ENCODE peak calls at places on chromosomes 3 and 15, in eight cellular contexts. One of them, this sample, is unnamed.

GRCh38 chr15:89774492-89774891 is 1.6 kb upstream of the MESP2 start:
- DNase-seq in heart right ventricle: no peak
- DNase-seq in activated naive CD4-positive, alpha-beta T cell treated with anti-CD3 and anti-CD28 coated beads, Interleukin-2, amount 50 U/mL, for 16 hours: no peak
- DNase-seq in NCI-H1092: no peak
- DNase-seq in NCI-H2081: no peak
- DNase-seq in Calu3: no peak
- DNase-seq in GM19239: no peak
- DNase-seq in mesothelial cell of epicardium: no peak
- DNase-seq in this sample: no peak

GRCh38 chr3:185824051-185824466 is 783 bp downstream of the IGF2BP2 start:
- DNase-seq in GM19239: peak; percentile 25
- DNase-seq in NCI-H1092: no peak
- DNase-seq in Calu3: peak; percentile 50
- DNase-seq in mesothelial cell of epicardium: peak; percentile 30
- DNase-seq in heart right ventricle: peak; percentile 11
- DNase-seq in NCI-H2081: no peak
- DNase-seq in activated naive CD4-positive, alpha-beta T cell treated with anti-CD3 and anti-CD28 coated beads, Interleukin-2, amount 50 U/mL, for 16 hours: peak; percentile 18
- DNase-seq in this sample: no peak

GRCh38 chr3:26622634-26623408 is at the start of gene LRRC3B:
- DNase-seq in mesothelial cell of epicardium: no peak
- DNase-seq in heart right ventricle: no peak
- DNase-seq in Calu3: no peak
- DNase-seq in activated naive CD4-positive, alpha-beta T cell treated with anti-CD3 and anti-CD28 coated beads, Interleukin-2, amount 50 U/mL, for 16 hours: no peak
- DNase-seq in NCI-H1092: no peak
- DNase-seq in NCI-H2081: peak; percentile 5
- DNase-seq in GM19239: no peak
- DNase-seq in this sample: no peak

GRCh38 chr3:18445421-18446066 is 20.4 kb upstream of the SATB1 start:
- DNase-seq in mesothelial cell of epicardium: no peak
- DNase-seq in NCI-H1092: no peak
- DNase-seq in heart right ventricle: no peak
- DNase-seq in Calu3: no peak
- DNase-seq in NCI-H2081: peak; percentile 31
- DNase-seq in activated naive CD4-positive, alpha-beta T cell treated with anti-CD3 and anti-CD28 coated beads, Interleukin-2, amount 50 U/mL, for 16 hours: peak; percentile 73
- DNase-seq in GM19239: no peak
- DNase-seq in this sample: no peak

GRCh38 chr3:187210091-187210490 is 12.8 kb downstream of the RTP1 start:
- DNase-seq in GM19239: no peak
- DNase-seq in mesothelial cell of epicardium: no peak
- DNase-seq in Calu3: no peak
- DNase-seq in heart right ventricle: no peak
- DNase-seq in NCI-H1092: no peak
- DNase-seq in NCI-H2081: no peak
- DNase-seq in activated naive CD4-positive, alpha-beta T cell treated with anti-CD3 and anti-CD28 coated beads, Interleukin-2, amount 50 U/mL, for 16 hours: no peak
- DNase-seq in this sample: no peak

GRCh38 chr3:29169456-29169855 is 111.4 kb upstream of the RBMS3 start:
- DNase-seq in NCI-H2081: no peak
- DNase-seq in mesothelial cell of epicardium: no peak
- DNase-seq in activated naive CD4-positive, alpha-beta T cell treated with anti-CD3 and anti-CD28 coated beads, Interleukin-2, amount 50 U/mL, for 16 hours: no peak
- DNase-seq in GM19239: no peak
- DNase-seq in heart right ventricle: no peak
- DNase-seq in Calu3: no peak
- DNase-seq in NCI-H1092: no peak
- DNase-seq in this sample: no peak

GRCh38 chr3:185786956-185787877 is 37.6 kb downstream of the IGF2BP2 start:
- DNase-seq in NCI-H1092: no peak
- DNase-seq in mesothelial cell of epicardium: no peak
- DNase-seq in activated naive CD4-positive, alpha-beta T cell treated with anti-CD3 and anti-CD28 coated beads, Interleukin-2, amount 50 U/mL, for 16 hours: no peak
- DNase-seq in heart right ventricle: no peak
- DNase-seq in NCI-H2081: no peak
- DNase-seq in Calu3: no peak
- DNase-seq in GM19239: no peak
- DNase-seq in this sample: no peak

GRCh38 chr15:52730163-52730562 is 51.0 kb upstream of the ATOSA start:
- DNase-seq in activated naive CD4-positive, alpha-beta T cell treated with anti-CD3 and anti-CD28 coated beads, Interleukin-2, amount 50 U/mL, for 16 hours: peak; percentile 20
- DNase-seq in NCI-H1092: no peak
- DNase-seq in mesothelial cell of epicardium: no peak
- DNase-seq in GM19239: peak; percentile 31
- DNase-seq in heart right ventricle: no peak
- DNase-seq in Calu3: peak; percentile 23
- DNase-seq in NCI-H2081: peak; percentile 27
- DNase-seq in this sample: no peak

GRCh38 chr3:168364992-168365391 is 269.3 kb upstream of the GOLIM4 start:
- DNase-seq in activated naive CD4-positive, alpha-beta T cell treated with anti-CD3 and anti-CD28 coated beads, Interleukin-2, amount 50 U/mL, for 16 hours: no peak
- DNase-seq in Calu3: no peak
- DNase-seq in NCI-H1092: no peak
- DNase-seq in mesothelial cell of epicardium: no peak
- DNase-seq in GM19239: no peak
- DNase-seq in heart right ventricle: no peak
- DNase-seq in NCI-H2081: no peak
- DNase-seq in this sample: peak; percentile 81

GRCh38 chr3:193638833-193639232 is 45.8 kb downstream of the OPA1 start:
- DNase-seq in NCI-H1092: no peak
- DNase-seq in GM19239: no peak
- DNase-seq in Calu3: no peak
- DNase-seq in NCI-H2081: no peak
- DNase-seq in mesothelial cell of epicardium: no peak
- DNase-seq in activated naive CD4-positive, alpha-beta T cell treated with anti-CD3 and anti-CD28 coated beads, Interleukin-2, amount 50 U/mL, for 16 hours: no peak
- DNase-seq in heart right ventricle: no peak
- DNase-seq in this sample: no peak

GRCh38 chr3:123780656-123781055 is 103.5 kb downstream of the MYLK start:
- DNase-seq in heart right ventricle: no peak
- DNase-seq in activated naive CD4-positive, alpha-beta T cell treated with anti-CD3 and anti-CD28 coated beads, Interleukin-2, amount 50 U/mL, for 16 hours: no peak
- DNase-seq in Calu3: no peak
- DNase-seq in NCI-H2081: no peak
- DNase-seq in mesothelial cell of epicardium: no peak
- DNase-seq in GM19239: no peak
- DNase-seq in NCI-H1092: no peak
- DNase-seq in this sample: no peak

GRCh38 chr3:124859025-124859424 is 28.1 kb downstream of the ITGB5 start:
- DNase-seq in mesothelial cell of epicardium: no peak
- DNase-seq in GM19239: no peak
- DNase-seq in NCI-H2081: no peak
- DNase-seq in heart right ventricle: no peak
- DNase-seq in NCI-H1092: no peak
- DNase-seq in activated naive CD4-positive, alpha-beta T cell treated with anti-CD3 and anti-CD28 coated beads, Interleukin-2, amount 50 U/mL, for 16 hours: no peak
- DNase-seq in Calu3: peak; percentile 71
- DNase-seq in this sample: no peak

GRCh38 chr3:23312866-23313265 is 109.7 kb downstream of the UBE2E2 start:
- DNase-seq in Calu3: no peak
- DNase-seq in NCI-H1092: no peak
- DNase-seq in activated naive CD4-positive, alpha-beta T cell treated with anti-CD3 and anti-CD28 coated beads, Interleukin-2, amount 50 U/mL, for 16 hours: no peak
- DNase-seq in GM19239: no peak
- DNase-seq in NCI-H2081: no peak
- DNase-seq in mesothelial cell of epicardium: no peak
- DNase-seq in heart right ventricle: no peak
- DNase-seq in this sample: no peak

GRCh38 chr15:42138968-42139386 is 17.5 kb downstream of the PLA2G4F start:
- DNase-seq in heart right ventricle: no peak
- DNase-seq in NCI-H2081: no peak
- DNase-seq in NCI-H1092: no peak
- DNase-seq in mesothelial cell of epicardium: no peak
- DNase-seq in Calu3: no peak
- DNase-seq in activated naive CD4-positive, alpha-beta T cell treated with anti-CD3 and anti-CD28 coated beads, Interleukin-2, amount 50 U/mL, for 16 hours: no peak
- DNase-seq in GM19239: no peak
- DNase-seq in this sample: no peak

GRCh38 chr15:26697913-26698312 is 75.0 kb downstream of the GABRB3 start:
- DNase-seq in heart right ventricle: no peak
- DNase-seq in activated naive CD4-positive, alpha-beta T cell treated with anti-CD3 and anti-CD28 coated beads, Interleukin-2, amount 50 U/mL, for 16 hours: no peak
- DNase-seq in mesothelial cell of epicardium: no peak
- DNase-seq in NCI-H1092: no peak
- DNase-seq in GM19239: no peak
- DNase-seq in Calu3: no peak
- DNase-seq in NCI-H2081: peak; percentile 44
- DNase-seq in this sample: peak; percentile 71

GRCh38 chr3:153305189-153305588 is 143.2 kb downstream of the RAP2B start:
- DNase-seq in activated naive CD4-positive, alpha-beta T cell treated with anti-CD3 and anti-CD28 coated beads, Interleukin-2, amount 50 U/mL, for 16 hours: no peak
- DNase-seq in NCI-H2081: peak; percentile 48
- DNase-seq in mesothelial cell of epicardium: no peak
- DNase-seq in GM19239: no peak
- DNase-seq in Calu3: no peak
- DNase-seq in NCI-H1092: no peak
- DNase-seq in heart right ventricle: no peak
- DNase-seq in this sample: no peak

GRCh38 chr3:197736010-197736490 is 654 bp downstream of the RUBCN start:
- DNase-seq in GM19239: no peak
- DNase-seq in NCI-H1092: no peak
- DNase-seq in NCI-H2081: peak; percentile 28
- DNase-seq in activated naive CD4-positive, alpha-beta T cell treated with anti-CD3 and anti-CD28 coated beads, Interleukin-2, amount 50 U/mL, for 16 hours: peak; percentile 53
- DNase-seq in heart right ventricle: no peak
- DNase-seq in Calu3: peak; percentile 20
- DNase-seq in mesothelial cell of epicardium: no peak
- DNase-seq in this sample: no peak

GRCh38 chr3:106740116-106740515 is 637.1 kb upstream of the CCDC54 start:
- DNase-seq in heart right ventricle: no peak
- DNase-seq in NCI-H2081: no peak
- DNase-seq in mesothelial cell of epicardium: no peak
- DNase-seq in activated naive CD4-positive, alpha-beta T cell treated with anti-CD3 and anti-CD28 coated beads, Interleukin-2, amount 50 U/mL, for 16 hours: no peak
- DNase-seq in NCI-H1092: no peak
- DNase-seq in GM19239: no peak
- DNase-seq in Calu3: no peak
- DNase-seq in this sample: no peak

GRCh38 chr3:52685285-52685704 is 418 bp downstream of the PBRM1 start:
- DNase-seq in GM19239: peak; percentile 87
- DNase-seq in NCI-H1092: peak; percentile 79
- DNase-seq in Calu3: peak; percentile 88
- DNase-seq in activated naive CD4-positive, alpha-beta T cell treated with anti-CD3 and anti-CD28 coated beads, Interleukin-2, amount 50 U/mL, for 16 hours: peak; percentile 78
- DNase-seq in NCI-H2081: peak; percentile 84
- DNase-seq in heart right ventricle: peak; percentile 82
- DNase-seq in mesothelial cell of epicardium: peak; percentile 54
- DNase-seq in this sample: peak; percentile 47

GRCh38 chr3:24100694-24101402 is 155.8 kb downstream of the NR1D2 start:
- DNase-seq in heart right ventricle: no peak
- DNase-seq in GM19239: no peak
- DNase-seq in activated naive CD4-positive, alpha-beta T cell treated with anti-CD3 and anti-CD28 coated beads, Interleukin-2, amount 50 U/mL, for 16 hours: no peak
- DNase-seq in NCI-H2081: no peak
- DNase-seq in NCI-H1092: no peak
- DNase-seq in Calu3: peak; percentile 52
- DNase-seq in mesothelial cell of epicardium: no peak
- DNase-seq in this sample: no peak

GRCh38 chr3:155407331-155407730 is 113.8 kb upstream of the STRIT1 start:
- DNase-seq in heart right ventricle: no peak
- DNase-seq in NCI-H2081: no peak
- DNase-seq in GM19239: no peak
- DNase-seq in NCI-H1092: no peak
- DNase-seq in activated naive CD4-positive, alpha-beta T cell treated with anti-CD3 and anti-CD28 coated beads, Interleukin-2, amount 50 U/mL, for 16 hours: no peak
- DNase-seq in Calu3: no peak
- DNase-seq in mesothelial cell of epicardium: no peak
- DNase-seq in this sample: no peak

GRCh38 chr15:82970078-82970686 is 15.8 kb upstream of the RAMAC start:
- DNase-seq in activated naive CD4-positive, alpha-beta T cell treated with anti-CD3 and anti-CD28 coated beads, Interleukin-2, amount 50 U/mL, for 16 hours: no peak
- DNase-seq in heart right ventricle: no peak
- DNase-seq in NCI-H2081: no peak
- DNase-seq in mesothelial cell of epicardium: no peak
- DNase-seq in Calu3: no peak
- DNase-seq in NCI-H1092: no peak
- DNase-seq in GM19239: no peak
- DNase-seq in this sample: no peak

GRCh38 chr3:190780524-190780923 is 82.0 kb downstream of the GMNC start:
- DNase-seq in activated naive CD4-positive, alpha-beta T cell treated with anti-CD3 and anti-CD28 coated beads, Interleukin-2, amount 50 U/mL, for 16 hours: no peak
- DNase-seq in GM19239: no peak
- DNase-seq in NCI-H2081: no peak
- DNase-seq in mesothelial cell of epicardium: no peak
- DNase-seq in NCI-H1092: no peak
- DNase-seq in Calu3: no peak
- DNase-seq in heart right ventricle: no peak
- DNase-seq in this sample: no peak

GRCh38 chr3:134804508-134805480 is 9.7 kb downstream of the EPHB1 start:
- DNase-seq in Calu3: no peak
- DNase-seq in heart right ventricle: no peak
- DNase-seq in activated naive CD4-positive, alpha-beta T cell treated with anti-CD3 and anti-CD28 coated beads, Interleukin-2, amount 50 U/mL, for 16 hours: no peak
- DNase-seq in mesothelial cell of epicardium: no peak
- DNase-seq in NCI-H1092: no peak
- DNase-seq in NCI-H2081: no peak
- DNase-seq in GM19239: no peak
- DNase-seq in this sample: no peak

GRCh38 chr3:65712156-65712555 is 326.6 kb downstream of the MAGI1 start:
- DNase-seq in mesothelial cell of epicardium: no peak
- DNase-seq in activated naive CD4-positive, alpha-beta T cell treated with anti-CD3 and anti-CD28 coated beads, Interleukin-2, amount 50 U/mL, for 16 hours: no peak
- DNase-seq in GM19239: no peak
- DNase-seq in Calu3: no peak
- DNase-seq in NCI-H2081: no peak
- DNase-seq in heart right ventricle: no peak
- DNase-seq in NCI-H1092: no peak
- DNase-seq in this sample: no peak

GRCh38 chr3:53122933-53123305 is 7.3 kb downstream of the RFT1 start:
- DNase-seq in GM19239: no peak
- DNase-seq in heart right ventricle: no peak
- DNase-seq in mesothelial cell of epicardium: no peak
- DNase-seq in NCI-H1092: no peak
- DNase-seq in NCI-H2081: no peak
- DNase-seq in activated naive CD4-positive, alpha-beta T cell treated with anti-CD3 and anti-CD28 coated beads, Interleukin-2, amount 50 U/mL, for 16 hours: no peak
- DNase-seq in Calu3: no peak
- DNase-seq in this sample: no peak

GRCh38 chr3:32376098-32376497 is 15.6 kb upstream of the CMTM7 start:
- DNase-seq in Calu3: no peak
- DNase-seq in heart right ventricle: no peak
- DNase-seq in mesothelial cell of epicardium: no peak
- DNase-seq in activated naive CD4-positive, alpha-beta T cell treated with anti-CD3 and anti-CD28 coated beads, Interleukin-2, amount 50 U/mL, for 16 hours: no peak
- DNase-seq in GM19239: no peak
- DNase-seq in NCI-H2081: no peak
- DNase-seq in NCI-H1092: no peak
- DNase-seq in this sample: no peak

GRCh38 chr15:25464784-25465183 is 26.0 kb upstream of the UBE3A start:
- DNase-seq in NCI-H2081: no peak
- DNase-seq in activated naive CD4-positive, alpha-beta T cell treated with anti-CD3 and anti-CD28 coated beads, Interleukin-2, amount 50 U/mL, for 16 hours: no peak
- DNase-seq in GM19239: no peak
- DNase-seq in heart right ventricle: no peak
- DNase-seq in Calu3: no peak
- DNase-seq in mesothelial cell of epicardium: no peak
- DNase-seq in NCI-H1092: no peak
- DNase-seq in this sample: no peak

GRCh38 chr3:180457238-180457637 is 144.7 kb upstream of the TTC14 start:
- DNase-seq in mesothelial cell of epicardium: no peak
- DNase-seq in activated naive CD4-positive, alpha-beta T cell treated with anti-CD3 and anti-CD28 coated beads, Interleukin-2, amount 50 U/mL, for 16 hours: no peak
- DNase-seq in heart right ventricle: no peak
- DNase-seq in GM19239: no peak
- DNase-seq in NCI-H2081: no peak
- DNase-seq in NCI-H1092: no peak
- DNase-seq in Calu3: peak; percentile 11
- DNase-seq in this sample: no peak

GRCh38 chr3:79843180-79843579 is 75.4 kb upstream of the ROBO1 start:
- DNase-seq in GM19239: no peak
- DNase-seq in heart right ventricle: no peak
- DNase-seq in Calu3: no peak
- DNase-seq in mesothelial cell of epicardium: no peak
- DNase-seq in NCI-H1092: no peak
- DNase-seq in NCI-H2081: no peak
- DNase-seq in activated naive CD4-positive, alpha-beta T cell treated with anti-CD3 and anti-CD28 coated beads, Interleukin-2, amount 50 U/mL, for 16 hours: no peak
- DNase-seq in this sample: no peak

GRCh38 chr15:85118173-85118572 is 136.5 kb downstream of the PDE8A start:
- DNase-seq in Calu3: no peak
- DNase-seq in NCI-H2081: no peak
- DNase-seq in activated naive CD4-positive, alpha-beta T cell treated with anti-CD3 and anti-CD28 coated beads, Interleukin-2, amount 50 U/mL, for 16 hours: no peak
- DNase-seq in heart right ventricle: no peak
- DNase-seq in mesothelial cell of epicardium: no peak
- DNase-seq in GM19239: no peak
- DNase-seq in NCI-H1092: no peak
- DNase-seq in this sample: no peak

GRCh38 chr3:151946606-151947005 is 73.2 kb downstream of the SUCNR1 start:
- DNase-seq in GM19239: no peak
- DNase-seq in heart right ventricle: no peak
- DNase-seq in activated naive CD4-positive, alpha-beta T cell treated with anti-CD3 and anti-CD28 coated beads, Interleukin-2, amount 50 U/mL, for 16 hours: no peak
- DNase-seq in NCI-H2081: no peak
- DNase-seq in NCI-H1092: no peak
- DNase-seq in Calu3: no peak
- DNase-seq in mesothelial cell of epicardium: no peak
- DNase-seq in this sample: no peak

GRCh38 chr3:194792368-194792767 is 106.7 kb downstream of the FAM43A start:
- DNase-seq in GM19239: no peak
- DNase-seq in NCI-H1092: no peak
- DNase-seq in mesothelial cell of epicardium: no peak
- DNase-seq in NCI-H2081: no peak
- DNase-seq in activated naive CD4-positive, alpha-beta T cell treated with anti-CD3 and anti-CD28 coated beads, Interleukin-2, amount 50 U/mL, for 16 hours: no peak
- DNase-seq in Calu3: no peak
- DNase-seq in heart right ventricle: no peak
- DNase-seq in this sample: no peak

This sample was measured in NCI-H446 treated with DMSO at 0.1 percent for 48 hours.